ENCODE peak calls at places on chromosomes 5 and 9, in seven cellular contexts. J, C, F, Y, H, E and L are unnamed samples.

GRCh38 chr5:61477788-61478187 is 145.7 kb downstream of the ZSWIM6 start:
- DNase-seq in J (no peak), C (no peak), F (no peak), Y (no peak), H (no peak), E (no peak), L (no peak)

GRCh38 chr5:96250782-96251181 is 182.3 kb downstream of the PCSK1 start:
- DNase-seq in J (no peak), C (no peak), F (no peak), Y (no peak), H (no peak), E (no peak), L (no peak)

GRCh38 chr9:68694125-68694524 is 10.9 kb upstream of the PIP5K1B start:
- DNase-seq in J (no peak), C (no peak), F (no peak), Y (no peak), H (no peak), E (no peak), L (no peak)

GRCh38 chr5:1356873-1357787 is 12.2 kb upstream of the CLPTM1L start:
- DNase-seq in J (no peak), C (no peak), F (no peak), Y (no peak), H (no peak), E (no peak), L (no peak)

GRCh38 chr5:153350192-153350883 is 140.1 kb upstream of the GRIA1 start:
- DNase-seq in J (no peak), C (no peak), F (no peak), Y (no peak), H (no peak), E (no peak), L (no peak)

GRCh38 chr5:69261034-69261433 is 26.3 kb downstream of the CDK7 start:
- DNase-seq in J (no peak), C (peak; percentile 80), F (no peak), Y (no peak), H (no peak), E (peak; percentile 14), L (no peak)

GRCh38 chr5:10775646-10776045 is 14.6 kb upstream of the DAP start:
- DNase-seq in J (no peak), C (no peak), F (no peak), Y (no peak), H (peak; percentile 39), E (no peak), L (no peak)

GRCh38 chr9:137277329-137278041 is at the start of gene TOR4A:
- DNase-seq in J (no peak), C (peak; percentile 92), F (peak; percentile 95), Y (peak; percentile 91), H (peak; percentile 77), E (peak; percentile 94), L (peak; percentile 78)